ENCODE peak calls at places on chromosomes 1 and 21, in eight cellular contexts. One of them, this sample, is unnamed.

GRCh38 chr1:178486100-178487069 is 10.4 kb downstream of the CLEC20A start:
- DNase-seq in stimulated activated CD8-positive, alpha-beta memory T cell treated with anti-CD3 and anti-CD28 coated beads, Interleukin-15, amount 100 ng/mL, for 1 hour: no peak
- DNase-seq in HEK293T: no peak
- DNase-seq in thoracic aorta: no peak
- DNase-seq in lung: no peak
- DNase-seq in NCI-H1105: no peak
- DNase-seq in hepatic stellate cell: no peak
- DNase-seq in activated T-helper 2 cell treated with anti-CD3 and anti-CD28 coated beads, Interferon-gamma antibody, Interleukin-2, Interleukin-4, amounts not matched to agents 10 μg/mL and 5 μg/mL and 100 μg/mL, durations not matched to agents 14 hours and 24 hours and 36 hours: no peak
- DNase-seq in this sample: no peak

GRCh38 chr1:233215135-233215722 is 80.3 kb downstream of the PCNX2 start:
- DNase-seq in stimulated activated CD8-positive, alpha-beta memory T cell treated with anti-CD3 and anti-CD28 coated beads, Interleukin-15, amount 100 ng/mL, for 1 hour: no peak
- DNase-seq in HEK293T: no peak
- DNase-seq in thoracic aorta: no peak
- DNase-seq in lung: no peak
- DNase-seq in NCI-H1105: no peak
- DNase-seq in hepatic stellate cell: no peak
- DNase-seq in activated T-helper 2 cell treated with anti-CD3 and anti-CD28 coated beads, Interferon-gamma antibody, Interleukin-2, Interleukin-4, amounts not matched to agents 10 μg/mL and 5 μg/mL and 100 μg/mL, durations not matched to agents 14 hours and 24 hours and 36 hours: no peak
- DNase-seq in this sample: no peak

GRCh38 chr1:37602750-37603694 is 7.3 kb upstream of the GNL2 start:
- DNase-seq in stimulated activated CD8-positive, alpha-beta memory T cell treated with anti-CD3 and anti-CD28 coated beads, Interleukin-15, amount 100 ng/mL, for 1 hour: no peak
- DNase-seq in HEK293T: peak
- DNase-seq in thoracic aorta: no peak
- DNase-seq in lung: no peak
- DNase-seq in NCI-H1105: peak
- DNase-seq in hepatic stellate cell: peak
- DNase-seq in activated T-helper 2 cell treated with anti-CD3 and anti-CD28 coated beads, Interferon-gamma antibody, Interleukin-2, Interleukin-4, amounts not matched to agents 10 μg/mL and 5 μg/mL and 100 μg/mL, durations not matched to agents 14 hours and 24 hours and 36 hours: no peak
- DNase-seq in this sample: no peak

GRCh38 chr1:245216356-245217110 is 61.7 kb downstream of the KIF26B start:
- DNase-seq in stimulated activated CD8-positive, alpha-beta memory T cell treated with anti-CD3 and anti-CD28 coated beads, Interleukin-15, amount 100 ng/mL, for 1 hour: no peak
- DNase-seq in HEK293T: no peak
- DNase-seq in thoracic aorta: no peak
- DNase-seq in lung: no peak
- DNase-seq in NCI-H1105: no peak
- DNase-seq in hepatic stellate cell: no peak
- DNase-seq in activated T-helper 2 cell treated with anti-CD3 and anti-CD28 coated beads, Interferon-gamma antibody, Interleukin-2, Interleukin-4, amounts not matched to agents 10 μg/mL and 5 μg/mL and 100 μg/mL, durations not matched to agents 14 hours and 24 hours and 36 hours: no peak
- DNase-seq in this sample: peak

GRCh38 chr1:19949016-19949415 is 25.6 kb upstream of the PLA2G2E start:
- DNase-seq in stimulated activated CD8-positive, alpha-beta memory T cell treated with anti-CD3 and anti-CD28 coated beads, Interleukin-15, amount 100 ng/mL, for 1 hour: no peak
- DNase-seq in HEK293T: no peak
- DNase-seq in thoracic aorta: no peak
- DNase-seq in lung: no peak
- DNase-seq in NCI-H1105: no peak
- DNase-seq in hepatic stellate cell: peak
- DNase-seq in activated T-helper 2 cell treated with anti-CD3 and anti-CD28 coated beads, Interferon-gamma antibody, Interleukin-2, Interleukin-4, amounts not matched to agents 10 μg/mL and 5 μg/mL and 100 μg/mL, durations not matched to agents 14 hours and 24 hours and 36 hours: no peak
- DNase-seq in this sample: peak

GRCh38 chr1:244231193-244231571 is 180.1 kb downstream of the ZBTB18 start:
- DNase-seq in stimulated activated CD8-positive, alpha-beta memory T cell treated with anti-CD3 and anti-CD28 coated beads, Interleukin-15, amount 100 ng/mL, for 1 hour: no peak
- DNase-seq in HEK293T: no peak
- DNase-seq in thoracic aorta: no peak
- DNase-seq in lung: no peak
- DNase-seq in NCI-H1105: no peak
- DNase-seq in hepatic stellate cell: no peak
- DNase-seq in activated T-helper 2 cell treated with anti-CD3 and anti-CD28 coated beads, Interferon-gamma antibody, Interleukin-2, Interleukin-4, amounts not matched to agents 10 μg/mL and 5 μg/mL and 100 μg/mL, durations not matched to agents 14 hours and 24 hours and 36 hours: no peak
- DNase-seq in this sample: no peak

GRCh38 chr1:1291611-1292441 is 11.6 kb downstream of the SCNN1D start:
- DNase-seq in stimulated activated CD8-positive, alpha-beta memory T cell treated with anti-CD3 and anti-CD28 coated beads, Interleukin-15, amount 100 ng/mL, for 1 hour: no peak
- DNase-seq in HEK293T: peak
- DNase-seq in thoracic aorta: no peak
- DNase-seq in lung: peak
- DNase-seq in NCI-H1105: peak
- DNase-seq in hepatic stellate cell: peak
- DNase-seq in activated T-helper 2 cell treated with anti-CD3 and anti-CD28 coated beads, Interferon-gamma antibody, Interleukin-2, Interleukin-4, amounts not matched to agents 10 μg/mL and 5 μg/mL and 100 μg/mL, durations not matched to agents 14 hours and 24 hours and 36 hours: peak
- DNase-seq in this sample: no peak

GRCh38 chr1:62727656-62728396 is 39.6 kb upstream of the DOCK7 start:
- DNase-seq in stimulated activated CD8-positive, alpha-beta memory T cell treated with anti-CD3 and anti-CD28 coated beads, Interleukin-15, amount 100 ng/mL, for 1 hour: no peak
- DNase-seq in HEK293T: no peak
- DNase-seq in thoracic aorta: no peak
- DNase-seq in lung: no peak
- DNase-seq in NCI-H1105: no peak
- DNase-seq in hepatic stellate cell: no peak
- DNase-seq in activated T-helper 2 cell treated with anti-CD3 and anti-CD28 coated beads, Interferon-gamma antibody, Interleukin-2, Interleukin-4, amounts not matched to agents 10 μg/mL and 5 μg/mL and 100 μg/mL, durations not matched to agents 14 hours and 24 hours and 36 hours: no peak
- DNase-seq in this sample: no peak

GRCh38 chr1:43551396-43551888 is 20.8 kb downstream of the PTPRF start:
- DNase-seq in stimulated activated CD8-positive, alpha-beta memory T cell treated with anti-CD3 and anti-CD28 coated beads, Interleukin-15, amount 100 ng/mL, for 1 hour: no peak
- DNase-seq in HEK293T: no peak
- DNase-seq in thoracic aorta: no peak
- DNase-seq in lung: no peak
- DNase-seq in NCI-H1105: no peak
- DNase-seq in hepatic stellate cell: no peak
- DNase-seq in activated T-helper 2 cell treated with anti-CD3 and anti-CD28 coated beads, Interferon-gamma antibody, Interleukin-2, Interleukin-4, amounts not matched to agents 10 μg/mL and 5 μg/mL and 100 μg/mL, durations not matched to agents 14 hours and 24 hours and 36 hours: no peak
- DNase-seq in this sample: no peak

GRCh38 chr21:25862596-25862995 is 127.8 kb downstream of the GABPA start:
- DNase-seq in stimulated activated CD8-positive, alpha-beta memory T cell treated with anti-CD3 and anti-CD28 coated beads, Interleukin-15, amount 100 ng/mL, for 1 hour: no peak
- DNase-seq in HEK293T: peak
- DNase-seq in thoracic aorta: no peak
- DNase-seq in lung: no peak
- DNase-seq in NCI-H1105: no peak
- DNase-seq in hepatic stellate cell: no peak
- DNase-seq in activated T-helper 2 cell treated with anti-CD3 and anti-CD28 coated beads, Interferon-gamma antibody, Interleukin-2, Interleukin-4, amounts not matched to agents 10 μg/mL and 5 μg/mL and 100 μg/mL, durations not matched to agents 14 hours and 24 hours and 36 hours: no peak
- DNase-seq in this sample: peak

GRCh38 chr1:58799650-58800049 is 15.8 kb upstream of the JUN start:
- DNase-seq in stimulated activated CD8-positive, alpha-beta memory T cell treated with anti-CD3 and anti-CD28 coated beads, Interleukin-15, amount 100 ng/mL, for 1 hour: no peak
- DNase-seq in HEK293T: no peak
- DNase-seq in thoracic aorta: no peak
- DNase-seq in lung: no peak
- DNase-seq in NCI-H1105: no peak
- DNase-seq in hepatic stellate cell: no peak
- DNase-seq in activated T-helper 2 cell treated with anti-CD3 and anti-CD28 coated beads, Interferon-gamma antibody, Interleukin-2, Interleukin-4, amounts not matched to agents 10 μg/mL and 5 μg/mL and 100 μg/mL, durations not matched to agents 14 hours and 24 hours and 36 hours: no peak
- DNase-seq in this sample: no peak

GRCh38 chr21:45594721-45595489 is 48.6 kb upstream of the PCBP3 start:
- DNase-seq in stimulated activated CD8-positive, alpha-beta memory T cell treated with anti-CD3 and anti-CD28 coated beads, Interleukin-15, amount 100 ng/mL, for 1 hour: no peak
- DNase-seq in HEK293T: no peak
- DNase-seq in thoracic aorta: no peak
- DNase-seq in lung: no peak
- DNase-seq in NCI-H1105: no peak
- DNase-seq in hepatic stellate cell: no peak
- DNase-seq in activated T-helper 2 cell treated with anti-CD3 and anti-CD28 coated beads, Interferon-gamma antibody, Interleukin-2, Interleukin-4, amounts not matched to agents 10 μg/mL and 5 μg/mL and 100 μg/mL, durations not matched to agents 14 hours and 24 hours and 36 hours: no peak
- DNase-seq in this sample: no peak

GRCh38 chr1:85607913-85608250 is 27.3 kb downstream of the CCN1 start:
- DNase-seq in stimulated activated CD8-positive, alpha-beta memory T cell treated with anti-CD3 and anti-CD28 coated beads, Interleukin-15, amount 100 ng/mL, for 1 hour: no peak
- DNase-seq in HEK293T: no peak
- DNase-seq in thoracic aorta: no peak
- DNase-seq in lung: no peak
- DNase-seq in NCI-H1105: no peak
- DNase-seq in hepatic stellate cell: no peak
- DNase-seq in activated T-helper 2 cell treated with anti-CD3 and anti-CD28 coated beads, Interferon-gamma antibody, Interleukin-2, Interleukin-4, amounts not matched to agents 10 μg/mL and 5 μg/mL and 100 μg/mL, durations not matched to agents 14 hours and 24 hours and 36 hours: no peak
- DNase-seq in this sample: no peak

GRCh38 chr21:45468971-45469272 is 64.0 kb downstream of the COL18A1 start:
- DNase-seq in stimulated activated CD8-positive, alpha-beta memory T cell treated with anti-CD3 and anti-CD28 coated beads, Interleukin-15, amount 100 ng/mL, for 1 hour: no peak
- DNase-seq in HEK293T: no peak
- DNase-seq in thoracic aorta: no peak
- DNase-seq in lung: no peak
- DNase-seq in NCI-H1105: no peak
- DNase-seq in hepatic stellate cell: no peak
- DNase-seq in activated T-helper 2 cell treated with anti-CD3 and anti-CD28 coated beads, Interferon-gamma antibody, Interleukin-2, Interleukin-4, amounts not matched to agents 10 μg/mL and 5 μg/mL and 100 μg/mL, durations not matched to agents 14 hours and 24 hours and 36 hours: no peak
- DNase-seq in this sample: no peak

GRCh38 chr1:103457856-103458255 is 67.6 kb upstream of the RNPC3 start:
- DNase-seq in stimulated activated CD8-positive, alpha-beta memory T cell treated with anti-CD3 and anti-CD28 coated beads, Interleukin-15, amount 100 ng/mL, for 1 hour: no peak
- DNase-seq in HEK293T: no peak
- DNase-seq in thoracic aorta: no peak
- DNase-seq in lung: no peak
- DNase-seq in NCI-H1105: no peak
- DNase-seq in hepatic stellate cell: no peak
- DNase-seq in activated T-helper 2 cell treated with anti-CD3 and anti-CD28 coated beads, Interferon-gamma antibody, Interleukin-2, Interleukin-4, amounts not matched to agents 10 μg/mL and 5 μg/mL and 100 μg/mL, durations not matched to agents 14 hours and 24 hours and 36 hours: no peak
- DNase-seq in this sample: no peak

GRCh38 chr1:188822248-188822647 is 1655.4 kb downstream of the BRINP3 start:
- DNase-seq in stimulated activated CD8-positive, alpha-beta memory T cell treated with anti-CD3 and anti-CD28 coated beads, Interleukin-15, amount 100 ng/mL, for 1 hour: no peak
- DNase-seq in HEK293T: peak
- DNase-seq in thoracic aorta: no peak
- DNase-seq in lung: no peak
- DNase-seq in NCI-H1105: no peak
- DNase-seq in hepatic stellate cell: no peak
- DNase-seq in activated T-helper 2 cell treated with anti-CD3 and anti-CD28 coated beads, Interferon-gamma antibody, Interleukin-2, Interleukin-4, amounts not matched to agents 10 μg/mL and 5 μg/mL and 100 μg/mL, durations not matched to agents 14 hours and 24 hours and 36 hours: no peak
- DNase-seq in this sample: no peak

GRCh38 chr21:44677881-44678280 is 4.1 kb downstream of the KRTAP12-1 start:
- DNase-seq in stimulated activated CD8-positive, alpha-beta memory T cell treated with anti-CD3 and anti-CD28 coated beads, Interleukin-15, amount 100 ng/mL, for 1 hour: no peak
- DNase-seq in HEK293T: no peak
- DNase-seq in thoracic aorta: no peak
- DNase-seq in lung: peak
- DNase-seq in NCI-H1105: no peak
- DNase-seq in hepatic stellate cell: no peak
- DNase-seq in activated T-helper 2 cell treated with anti-CD3 and anti-CD28 coated beads, Interferon-gamma antibody, Interleukin-2, Interleukin-4, amounts not matched to agents 10 μg/mL and 5 μg/mL and 100 μg/mL, durations not matched to agents 14 hours and 24 hours and 36 hours: no peak
- DNase-seq in this sample: no peak

GRCh38 chr21:33332143-33332542 is 7.4 kb downstream of the IFNAR1 start:
- DNase-seq in stimulated activated CD8-positive, alpha-beta memory T cell treated with anti-CD3 and anti-CD28 coated beads, Interleukin-15, amount 100 ng/mL, for 1 hour: no peak
- DNase-seq in HEK293T: no peak
- DNase-seq in thoracic aorta: no peak
- DNase-seq in lung: no peak
- DNase-seq in NCI-H1105: no peak
- DNase-seq in hepatic stellate cell: no peak
- DNase-seq in activated T-helper 2 cell treated with anti-CD3 and anti-CD28 coated beads, Interferon-gamma antibody, Interleukin-2, Interleukin-4, amounts not matched to agents 10 μg/mL and 5 μg/mL and 100 μg/mL, durations not matched to agents 14 hours and 24 hours and 36 hours: no peak
- DNase-seq in this sample: no peak

GRCh38 chr1:183995322-183996035 is 42.0 kb downstream of the COLGALT2 start:
- DNase-seq in stimulated activated CD8-positive, alpha-beta memory T cell treated with anti-CD3 and anti-CD28 coated beads, Interleukin-15, amount 100 ng/mL, for 1 hour: no peak
- DNase-seq in HEK293T: no peak
- DNase-seq in thoracic aorta: no peak
- DNase-seq in lung: no peak
- DNase-seq in NCI-H1105: no peak
- DNase-seq in hepatic stellate cell: peak
- DNase-seq in activated T-helper 2 cell treated with anti-CD3 and anti-CD28 coated beads, Interferon-gamma antibody, Interleukin-2, Interleukin-4, amounts not matched to agents 10 μg/mL and 5 μg/mL and 100 μg/mL, durations not matched to agents 14 hours and 24 hours and 36 hours: no peak
- DNase-seq in this sample: no peak

GRCh38 chr21:36188937-36189336 is 32.3 kb downstream of the DOP1B start:
- DNase-seq in stimulated activated CD8-positive, alpha-beta memory T cell treated with anti-CD3 and anti-CD28 coated beads, Interleukin-15, amount 100 ng/mL, for 1 hour: no peak
- DNase-seq in HEK293T: no peak
- DNase-seq in thoracic aorta: no peak
- DNase-seq in lung: no peak
- DNase-seq in NCI-H1105: no peak
- DNase-seq in hepatic stellate cell: no peak
- DNase-seq in activated T-helper 2 cell treated with anti-CD3 and anti-CD28 coated beads, Interferon-gamma antibody, Interleukin-2, Interleukin-4, amounts not matched to agents 10 μg/mL and 5 μg/mL and 100 μg/mL, durations not matched to agents 14 hours and 24 hours and 36 hours: no peak
- DNase-seq in this sample: no peak

GRCh38 chr1:154445040-154445472 is 39.9 kb downstream of the IL6R start:
- DNase-seq in stimulated activated CD8-positive, alpha-beta memory T cell treated with anti-CD3 and anti-CD28 coated beads, Interleukin-15, amount 100 ng/mL, for 1 hour: no peak
- DNase-seq in HEK293T: no peak
- DNase-seq in thoracic aorta: no peak
- DNase-seq in lung: no peak
- DNase-seq in NCI-H1105: no peak
- DNase-seq in hepatic stellate cell: peak
- DNase-seq in activated T-helper 2 cell treated with anti-CD3 and anti-CD28 coated beads, Interferon-gamma antibody, Interleukin-2, Interleukin-4, amounts not matched to agents 10 μg/mL and 5 μg/mL and 100 μg/mL, durations not matched to agents 14 hours and 24 hours and 36 hours: no peak
- DNase-seq in this sample: no peak

GRCh38 chr1:2304282-2304681 is 76.2 kb downstream of the SKI start:
- DNase-seq in stimulated activated CD8-positive, alpha-beta memory T cell treated with anti-CD3 and anti-CD28 coated beads, Interleukin-15, amount 100 ng/mL, for 1 hour: no peak
- DNase-seq in HEK293T: no peak
- DNase-seq in thoracic aorta: no peak
- DNase-seq in lung: no peak
- DNase-seq in NCI-H1105: no peak
- DNase-seq in hepatic stellate cell: no peak
- DNase-seq in activated T-helper 2 cell treated with anti-CD3 and anti-CD28 coated beads, Interferon-gamma antibody, Interleukin-2, Interleukin-4, amounts not matched to agents 10 μg/mL and 5 μg/mL and 100 μg/mL, durations not matched to agents 14 hours and 24 hours and 36 hours: no peak
- DNase-seq in this sample: no peak

GRCh38 chr1:150051089-150051373 is 16.5 kb upstream of the VPS45 start:
- DNase-seq in stimulated activated CD8-positive, alpha-beta memory T cell treated with anti-CD3 and anti-CD28 coated beads, Interleukin-15, amount 100 ng/mL, for 1 hour: no peak
- DNase-seq in HEK293T: no peak
- DNase-seq in thoracic aorta: no peak
- DNase-seq in lung: no peak
- DNase-seq in NCI-H1105: no peak
- DNase-seq in hepatic stellate cell: no peak
- DNase-seq in activated T-helper 2 cell treated with anti-CD3 and anti-CD28 coated beads, Interferon-gamma antibody, Interleukin-2, Interleukin-4, amounts not matched to agents 10 μg/mL and 5 μg/mL and 100 μg/mL, durations not matched to agents 14 hours and 24 hours and 36 hours: no peak
- DNase-seq in this sample: no peak

GRCh38 chr1:59553381-59553780 is 256.5 kb downstream of the FGGY start:
- DNase-seq in stimulated activated CD8-positive, alpha-beta memory T cell treated with anti-CD3 and anti-CD28 coated beads, Interleukin-15, amount 100 ng/mL, for 1 hour: no peak
- DNase-seq in HEK293T: no peak
- DNase-seq in thoracic aorta: no peak
- DNase-seq in lung: no peak
- DNase-seq in NCI-H1105: no peak
- DNase-seq in hepatic stellate cell: no peak
- DNase-seq in activated T-helper 2 cell treated with anti-CD3 and anti-CD28 coated beads, Interferon-gamma antibody, Interleukin-2, Interleukin-4, amounts not matched to agents 10 μg/mL and 5 μg/mL and 100 μg/mL, durations not matched to agents 14 hours and 24 hours and 36 hours: no peak
- DNase-seq in this sample: no peak

GRCh38 chr1:208231929-208232360 is 12.2 kb downstream of the PLXNA2 start:
- DNase-seq in stimulated activated CD8-positive, alpha-beta memory T cell treated with anti-CD3 and anti-CD28 coated beads, Interleukin-15, amount 100 ng/mL, for 1 hour: no peak
- DNase-seq in HEK293T: no peak
- DNase-seq in thoracic aorta: no peak
- DNase-seq in lung: no peak
- DNase-seq in NCI-H1105: peak
- DNase-seq in hepatic stellate cell: peak
- DNase-seq in activated T-helper 2 cell treated with anti-CD3 and anti-CD28 coated beads, Interferon-gamma antibody, Interleukin-2, Interleukin-4, amounts not matched to agents 10 μg/mL and 5 μg/mL and 100 μg/mL, durations not matched to agents 14 hours and 24 hours and 36 hours: no peak
- DNase-seq in this sample: no peak

GRCh38 chr1:40392206-40392605 is 18.7 kb downstream of the SMAP2 start:
- DNase-seq in stimulated activated CD8-positive, alpha-beta memory T cell treated with anti-CD3 and anti-CD28 coated beads, Interleukin-15, amount 100 ng/mL, for 1 hour: no peak
- DNase-seq in HEK293T: no peak
- DNase-seq in thoracic aorta: no peak
- DNase-seq in lung: no peak
- DNase-seq in NCI-H1105: no peak
- DNase-seq in hepatic stellate cell: peak
- DNase-seq in activated T-helper 2 cell treated with anti-CD3 and anti-CD28 coated beads, Interferon-gamma antibody, Interleukin-2, Interleukin-4, amounts not matched to agents 10 μg/mL and 5 μg/mL and 100 μg/mL, durations not matched to agents 14 hours and 24 hours and 36 hours: no peak
- DNase-seq in this sample: peak

GRCh38 chr1:16209132-16209846 is 3.2 kb downstream of the ARHGEF19 start:
- DNase-seq in stimulated activated CD8-positive, alpha-beta memory T cell treated with anti-CD3 and anti-CD28 coated beads, Interleukin-15, amount 100 ng/mL, for 1 hour: no peak
- DNase-seq in HEK293T: no peak
- DNase-seq in thoracic aorta: no peak
- DNase-seq in lung: no peak
- DNase-seq in NCI-H1105: no peak
- DNase-seq in hepatic stellate cell: no peak
- DNase-seq in activated T-helper 2 cell treated with anti-CD3 and anti-CD28 coated beads, Interferon-gamma antibody, Interleukin-2, Interleukin-4, amounts not matched to agents 10 μg/mL and 5 μg/mL and 100 μg/mL, durations not matched to agents 14 hours and 24 hours and 36 hours: no peak
- DNase-seq in this sample: no peak

GRCh38 chr1:213988639-213989070 is 882 bp downstream of the PROX1 start:
- DNase-seq in stimulated activated CD8-positive, alpha-beta memory T cell treated with anti-CD3 and anti-CD28 coated beads, Interleukin-15, amount 100 ng/mL, for 1 hour: no peak
- DNase-seq in HEK293T: no peak
- DNase-seq in thoracic aorta: no peak
- DNase-seq in lung: no peak
- DNase-seq in NCI-H1105: peak
- DNase-seq in hepatic stellate cell: no peak
- DNase-seq in activated T-helper 2 cell treated with anti-CD3 and anti-CD28 coated beads, Interferon-gamma antibody, Interleukin-2, Interleukin-4, amounts not matched to agents 10 μg/mL and 5 μg/mL and 100 μg/mL, durations not matched to agents 14 hours and 24 hours and 36 hours: no peak
- DNase-seq in this sample: no peak

GRCh38 chr1:168391759-168392681 is 111.3 kb downstream of the TBX19 start:
- DNase-seq in stimulated activated CD8-positive, alpha-beta memory T cell treated with anti-CD3 and anti-CD28 coated beads, Interleukin-15, amount 100 ng/mL, for 1 hour: no peak
- DNase-seq in HEK293T: no peak
- DNase-seq in thoracic aorta: no peak
- DNase-seq in lung: no peak
- DNase-seq in NCI-H1105: no peak
- DNase-seq in hepatic stellate cell: no peak
- DNase-seq in activated T-helper 2 cell treated with anti-CD3 and anti-CD28 coated beads, Interferon-gamma antibody, Interleukin-2, Interleukin-4, amounts not matched to agents 10 μg/mL and 5 μg/mL and 100 μg/mL, durations not matched to agents 14 hours and 24 hours and 36 hours: no peak
- DNase-seq in this sample: no peak

GRCh38 chr1:12056331-12056841 is 6.7 kb upstream of the TNFRSF8 start:
- DNase-seq in stimulated activated CD8-positive, alpha-beta memory T cell treated with anti-CD3 and anti-CD28 coated beads, Interleukin-15, amount 100 ng/mL, for 1 hour: no peak
- DNase-seq in HEK293T: no peak
- DNase-seq in thoracic aorta: no peak
- DNase-seq in lung: no peak
- DNase-seq in NCI-H1105: no peak
- DNase-seq in hepatic stellate cell: no peak
- DNase-seq in activated T-helper 2 cell treated with anti-CD3 and anti-CD28 coated beads, Interferon-gamma antibody, Interleukin-2, Interleukin-4, amounts not matched to agents 10 μg/mL and 5 μg/mL and 100 μg/mL, durations not matched to agents 14 hours and 24 hours and 36 hours: no peak
- DNase-seq in this sample: no peak

GRCh38 chr1:22315315-22316078 is 136.2 kb upstream of the ZBTB40 start:
- DNase-seq in stimulated activated CD8-positive, alpha-beta memory T cell treated with anti-CD3 and anti-CD28 coated beads, Interleukin-15, amount 100 ng/mL, for 1 hour: no peak
- DNase-seq in HEK293T: no peak
- DNase-seq in thoracic aorta: no peak
- DNase-seq in lung: no peak
- DNase-seq in NCI-H1105: no peak
- DNase-seq in hepatic stellate cell: no peak
- DNase-seq in activated T-helper 2 cell treated with anti-CD3 and anti-CD28 coated beads, Interferon-gamma antibody, Interleukin-2, Interleukin-4, amounts not matched to agents 10 μg/mL and 5 μg/mL and 100 μg/mL, durations not matched to agents 14 hours and 24 hours and 36 hours: no peak
- DNase-seq in this sample: no peak

GRCh38 chr1:30904962-30905335 is 3.6 kb downstream of the SDC3 start:
- DNase-seq in stimulated activated CD8-positive, alpha-beta memory T cell treated with anti-CD3 and anti-CD28 coated beads, Interleukin-15, amount 100 ng/mL, for 1 hour: no peak
- DNase-seq in HEK293T: no peak
- DNase-seq in thoracic aorta: no peak
- DNase-seq in lung: no peak
- DNase-seq in NCI-H1105: no peak
- DNase-seq in hepatic stellate cell: no peak
- DNase-seq in activated T-helper 2 cell treated with anti-CD3 and anti-CD28 coated beads, Interferon-gamma antibody, Interleukin-2, Interleukin-4, amounts not matched to agents 10 μg/mL and 5 μg/mL and 100 μg/mL, durations not matched to agents 14 hours and 24 hours and 36 hours: no peak
- DNase-seq in this sample: no peak

GRCh38 chr1:56803561-56804156 is 15.5 kb downstream of the FYB2 start:
- DNase-seq in stimulated activated CD8-positive, alpha-beta memory T cell treated with anti-CD3 and anti-CD28 coated beads, Interleukin-15, amount 100 ng/mL, for 1 hour: no peak
- DNase-seq in HEK293T: peak
- DNase-seq in thoracic aorta: no peak
- DNase-seq in lung: no peak
- DNase-seq in NCI-H1105: no peak
- DNase-seq in hepatic stellate cell: no peak
- DNase-seq in activated T-helper 2 cell treated with anti-CD3 and anti-CD28 coated beads, Interferon-gamma antibody, Interleukin-2, Interleukin-4, amounts not matched to agents 10 μg/mL and 5 μg/mL and 100 μg/mL, durations not matched to agents 14 hours and 24 hours and 36 hours: no peak
- DNase-seq in this sample: no peak

GRCh38 chr1:91024501-91025119 is 2.8 kb upstream of the ZNF644 start:
- DNase-seq in stimulated activated CD8-positive, alpha-beta memory T cell treated with anti-CD3 and anti-CD28 coated beads, Interleukin-15, amount 100 ng/mL, for 1 hour: no peak
- DNase-seq in HEK293T: no peak
- DNase-seq in thoracic aorta: no peak
- DNase-seq in lung: no peak
- DNase-seq in NCI-H1105: no peak
- DNase-seq in hepatic stellate cell: no peak
- DNase-seq in activated T-helper 2 cell treated with anti-CD3 and anti-CD28 coated beads, Interferon-gamma antibody, Interleukin-2, Interleukin-4, amounts not matched to agents 10 μg/mL and 5 μg/mL and 100 μg/mL, durations not matched to agents 14 hours and 24 hours and 36 hours: no peak
- DNase-seq in this sample: no peak